ENCODE peak calls at places on chromosomes 5 and 9, in eight cellular contexts. T is HFF-Myc, O is mucosa of descending colon, E is astrocyte, B is transverse colon, N is kidney, H is fibroblast of the aortic adventitia, W is osteocyte. F is an unnamed sample.

GRCh38 chr9:133763272-133764183 is 25.4 kb upstream of the SARDH start:
- DNase-seq in T (no peak), O (no peak), E (peak; percentile 47), B (no peak), N (peak; percentile 35), H (no peak), W (peak; percentile 82), F (no peak)

GRCh38 chr5:148849461-148849860 is 23.1 kb downstream of the ADRB2 start:
- DNase-seq in T (no peak), O (peak; percentile 38), E (no peak), B (peak; percentile 33), N (no peak), H (no peak), W (no peak), F (no peak)

GRCh38 chr5:53170748-53171349 is 61.3 kb upstream of the MOCS2 start:
- DNase-seq in T (peak; percentile 21), O (peak; percentile 54), E (peak; percentile 12), B (peak; percentile 15), N (no peak), H (peak; percentile 70), W (no peak), F (no peak)

GRCh38 chr5:91280062-91280941 is 102.8 kb downstream of the ARRDC3 start:
- DNase-seq in T (peak; percentile 93), O (peak; percentile 94), E (peak; percentile 96), B (peak; percentile 92), N (peak; percentile 98), H (peak; percentile 99), W (peak; percentile 98), F (peak; percentile 94)

GRCh38 chr5:66742083-66742895 is 146.1 kb downstream of the MAST4 start:
- DNase-seq in T (no peak), O (peak; percentile 35), E (no peak), B (peak; percentile 17), N (no peak), H (no peak), W (no peak), F (no peak)

GRCh38 chr5:43041669-43042175 is 1.6 kb upstream of the ANXA2R start:
- DNase-seq in T (no peak), O (peak; percentile 59), E (peak; percentile 89), B (peak; percentile 63), N (no peak), H (peak; percentile 91), W (no peak), F (peak; percentile 79)

GRCh38 chr5:120703923-120704445 is 239.9 kb downstream of the PRR16 start:
- DNase-seq in T (no peak), O (no peak), E (no peak), B (no peak), N (no peak), H (no peak), W (no peak), F (no peak)

GRCh38 chr5:17228833-17229291 is 11.4 kb downstream of the BASP1 start:
- DNase-seq in T (no peak), O (no peak), E (peak; percentile 78), B (no peak), N (no peak), H (peak; percentile 78), W (no peak), F (no peak)

GRCh38 chr5:124704594-124705284 is 41.7 kb downstream of the ZNF608 start:
- DNase-seq in T (no peak), O (no peak), E (no peak), B (no peak), N (no peak), H (no peak), W (no peak), F (no peak)

DNA sequence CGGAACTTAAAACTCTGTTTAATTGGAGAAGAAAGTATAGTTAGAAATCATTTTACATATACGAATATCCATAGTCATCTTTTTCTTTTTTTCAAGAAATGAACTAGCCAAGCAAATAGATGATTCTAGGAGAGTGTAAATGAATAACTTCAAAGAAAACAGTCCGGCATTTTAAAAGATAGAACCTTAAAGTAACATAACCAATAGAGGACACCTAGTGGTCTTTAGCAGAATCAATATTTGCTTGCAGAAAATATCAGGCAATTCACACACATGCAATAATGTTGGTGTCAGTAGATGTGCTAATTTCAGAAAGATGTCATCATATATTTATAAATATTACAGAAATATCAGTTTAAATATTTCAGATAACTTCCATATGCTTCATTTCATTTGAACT is 57.1 kb downstream of the HCN1 start:
- DNase-seq in T (no peak), O (no peak), E (no peak), B (no peak), N (no peak), H (no peak), W (no peak), F (no peak)
- TF ChIP-seq CTCF in T (no peak), O (no peak), E (no peak), B (no peak), N (no peak), H (no peak), W (no peak), F (no peak)

GRCh38 chr9:137188490-137189296 is at the start of the genes ANAPC2 and SSNA1:
- DNase-seq in T (peak; percentile 75), O (peak; percentile 94), E (peak; percentile 78), B (peak; percentile 95), N (peak; percentile 97), H (peak; percentile 93), W (peak; percentile 98), F (peak; percentile 92)
- TF ChIP-seq CTCF in T (peak; percentile 37), O (no peak), E (no peak), B (no peak), N (peak; percentile 25), H (peak; percentile 56), W (peak; percentile 41), F (peak; percentile 42)

DNA sequence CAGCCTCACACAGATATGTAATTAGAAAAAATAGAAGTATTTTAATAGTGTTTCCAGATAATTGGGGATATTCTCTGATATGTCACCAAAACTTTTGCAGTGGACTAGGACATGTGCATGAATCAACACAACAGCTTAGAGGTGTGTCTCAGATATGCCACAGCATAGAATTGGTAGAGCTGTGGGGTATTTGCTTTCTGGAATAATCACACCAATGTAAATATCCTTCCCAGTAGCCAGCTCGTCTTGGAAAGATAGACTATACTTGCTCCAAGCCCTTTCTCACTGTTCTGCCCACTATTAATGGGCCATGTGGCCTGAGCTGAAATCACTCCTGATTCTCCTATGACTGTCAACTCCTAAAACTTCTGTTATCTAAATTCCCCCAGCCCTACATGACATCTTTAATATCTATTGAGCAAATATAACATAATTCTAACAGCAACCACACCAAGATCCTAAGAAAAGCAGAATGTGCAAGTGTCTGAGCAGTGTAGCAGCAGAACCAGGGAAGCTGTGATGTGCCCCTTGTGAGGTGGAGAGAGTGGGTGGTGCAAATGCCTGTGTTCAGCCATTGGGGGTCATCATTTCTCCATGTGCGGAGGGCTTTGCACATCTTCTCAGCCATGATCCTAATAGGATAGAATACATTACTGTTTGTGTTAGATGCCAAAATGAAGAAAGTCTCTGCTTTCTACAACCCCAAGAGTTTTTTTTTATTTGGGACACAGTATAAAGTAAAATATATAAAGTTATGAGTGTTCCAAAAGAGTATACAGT is 65.0 kb downstream of the MELK start:
- DNase-seq in T (no peak), O (no peak), E (no peak), B (no peak), N (no peak), H (peak; percentile 6), W (no peak), F (no peak)
- TF ChIP-seq CTCF in T (no peak), O (no peak), E (no peak), B (no peak), N (no peak), H (no peak), W (no peak), F (no peak)

GRCh38 chr9:95736370-95736769 is 139.1 kb upstream of the ERCC6L2 start:
- DNase-seq in T (no peak), O (no peak), E (no peak), B (no peak), N (no peak), H (no peak), W (no peak), F (no peak)
- TF ChIP-seq CTCF in T (peak; percentile 49), O (peak; percentile 20), E (peak; percentile 28), B (peak; percentile 20), N (no peak), H (peak; percentile 29), W (peak; percentile 48), F (no peak)